ENCODE peak calls at places on chromosomes 7 and 10, in seven cellular contexts. I is activated effector memory CD4-positive, alpha-beta T cell treated with anti-CD3 and anti-CD28 coated beads, Interleukin-2, amount 50 U/mL, for 16 hours; D is choroid plexus epithelial cell; V is activated gamma-delta T cell treated with anti-CD3 and anti-CD28 coated beads, Interleukin-2, amount 50 U/mL, for 16 hours; H is NAMALWA; J is mucosa of gallbladder; T is occipital lobe. Z is an unnamed sample.

GRCh38 chr7:159027803-159028455 is 116.7 kb downstream of the VIPR2 start:
- DNase-seq in I (no peak), D (no peak), V (no peak), H (no peak), J (no peak), T (no peak), Z (no peak)

GRCh38 chr7:25804154-25804553 is 347.8 kb upstream of the NFE2L3 start:
- DNase-seq in I (no peak), D (no peak), V (no peak), H (no peak), J (no peak), T (no peak), Z (peak)

GRCh38 chr10:121043124-121043849 is 192.1 kb downstream of the WDR11 start:
- DNase-seq in I (no peak), D (peak), V (no peak), H (no peak), J (no peak), T (no peak), Z (no peak)

GRCh38 chr10:79056736-79057391 is 11.9 kb upstream of the ZMIZ1 start:
- DNase-seq in I (peak), D (no peak), V (no peak), H (no peak), J (no peak), T (no peak), Z (no peak)

GRCh38 chr7:45700556-45700955 is 126.4 kb downstream of the ADCY1 start:
- DNase-seq in I (peak), D (peak), V (no peak), H (no peak), J (no peak), T (no peak), Z (no peak)

GRCh38 chr10:18271481-18271880 is 131.3 kb downstream of the CACNB2 start:
- DNase-seq in I (no peak), D (no peak), V (no peak), H (no peak), J (no peak), T (no peak), Z (no peak)

GRCh38 chr7:76405738-76406137 is 3.8 kb downstream of the SSC4D start:
- DNase-seq in I (no peak), D (no peak), V (no peak), H (no peak), J (no peak), T (no peak), Z (no peak)

GRCh38 chr7:102154425-102154824 is 132.2 kb upstream of the SH2B2 start:
- DNase-seq in I (no peak), D (no peak), V (no peak), H (no peak), J (no peak), T (no peak), Z (no peak)

GRCh38 chr7:66720571-66720970 is 20.0 kb upstream of the RABGEF1 start:
- DNase-seq in I (no peak), D (no peak), V (no peak), H (no peak), J (no peak), T (no peak), Z (no peak)

GRCh38 chr10:85429126-85429525 is 937.5 kb downstream of the GRID1 start:
- DNase-seq in I (no peak), D (no peak), V (no peak), H (no peak), J (no peak), T (no peak), Z (no peak)

GRCh38 chr10:69321037-69321715 is 42.9 kb downstream of the HK1 start:
- DNase-seq in I (no peak), D (no peak), V (no peak), H (no peak), J (no peak), T (no peak), Z (no peak)

GRCh38 chr10:52923520-52923919 is 150.9 kb upstream of the MBL2 start:
- DNase-seq in I (no peak), D (no peak), V (no peak), H (no peak), J (no peak), T (no peak), Z (no peak)

GRCh38 chr10:2137549-2138174 is 400.3 kb upstream of the ADARB2 start:
- DNase-seq in I (no peak), D (no peak), V (no peak), H (peak), J (no peak), T (no peak), Z (peak)

GRCh38 chr7:92645531-92646061 is 55.4 kb upstream of the FAM133B start:
- DNase-seq in I (no peak), D (no peak), V (no peak), H (no peak), J (no peak), T (no peak), Z (no peak)

GRCh38 chr10:49526624-49527023 is 12.3 kb downstream of the ERCC6 start:
- DNase-seq in I (no peak), D (peak), V (no peak), H (no peak), J (no peak), T (no peak), Z (no peak)

GRCh38 chr10:84008878-84009277 is 130.4 kb upstream of the GHITM start:
- DNase-seq in I (peak), D (peak), V (no peak), H (peak), J (no peak), T (no peak), Z (peak)

GRCh38 chr10:60384708-60385398 is 4.8 kb downstream of the ANK3 start:
- DNase-seq in I (no peak), D (peak), V (no peak), H (no peak), J (peak), T (peak), Z (no peak)

GRCh38 chr7:43113622-43114450 is 1.4 kb downstream of the HECW1 start:
- DNase-seq in I (no peak), D (no peak), V (no peak), H (no peak), J (no peak), T (peak), Z (peak)

GRCh38 chr7:101996131-101996691 is 178.8 kb downstream of the CUX1 start:
- DNase-seq in I (no peak), D (no peak), V (no peak), H (peak), J (no peak), T (no peak), Z (no peak)

GRCh38 chr7:130065500-130066152 is 4.7 kb upstream of the KLHDC10 start:
- DNase-seq in I (no peak), D (peak), V (no peak), H (no peak), J (no peak), T (no peak), Z (no peak)

GRCh38 chr7:28654111-28654510 is 241.8 kb downstream of the CREB5 start:
- DNase-seq in I (no peak), D (no peak), V (no peak), H (no peak), J (no peak), T (no peak), Z (no peak)

GRCh38 chr10:120381924-120382323 is 75.1 kb upstream of the PLPP4 start:
- DNase-seq in I (no peak), D (no peak), V (no peak), H (no peak), J (no peak), T (no peak), Z (no peak)

GRCh38 chr10:4503076-4503475 is 322.9 kb upstream of the AKR1E2 start:
- DNase-seq in I (no peak), D (peak), V (no peak), H (no peak), J (no peak), T (no peak), Z (no peak)

GRCh38 chr7:136600475-136600874 is 268.0 kb upstream of the CHRM2 start:
- DNase-seq in I (no peak), D (no peak), V (no peak), H (no peak), J (no peak), T (no peak), Z (no peak)

GRCh38 chr10:106992064-106992463 is 172.4 kb downstream of the SORCS1 start:
- DNase-seq in I (no peak), D (no peak), V (no peak), H (no peak), J (no peak), T (no peak), Z (no peak)

GRCh38 chr10:121753726-121754476 is 155.7 kb upstream of the FGFR2 start:
- DNase-seq in I (no peak), D (peak), V (no peak), H (peak), J (no peak), T (no peak), Z (peak)

GRCh38 chr7:138838166-138838565 is 40.2 kb upstream of the ATP6V0A4 start:
- DNase-seq in I (no peak), D (no peak), V (no peak), H (no peak), J (no peak), T (no peak), Z (no peak)

GRCh38 chr7:102985176-102985783 is 72.5 kb downstream of the LRRC17 start:
- DNase-seq in I (no peak), D (no peak), V (no peak), H (no peak), J (no peak), T (no peak), Z (no peak)

GRCh38 chr10:13882112-13882711 is 295.4 kb downstream of the PRPF18 start:
- DNase-seq in I (no peak), D (peak), V (no peak), H (no peak), J (peak), T (no peak), Z (peak)

Z was measured in GM12865.